ENCODE peak calls at places on chromosomes 13 and 19, in five cellular contexts. One of them, this sample, is unnamed.

GRCh38 chr13:99617474-99618255 is 116.4 kb downstream of the TM9SF2 start:
- DNase-seq in naive B cell: no peak
- DNase-seq in A172: peak
- DNase-seq in hepatic stellate cell: peak
- DNase-seq in T-helper 9 cell: no peak
- DNase-seq in this sample: no peak

GRCh38 chr13:101416181-101417042 is at the start of gene NALCN:
- DNase-seq in naive B cell: no peak
- DNase-seq in A172: peak
- DNase-seq in hepatic stellate cell: peak
- DNase-seq in T-helper 9 cell: no peak
- DNase-seq in this sample: no peak

GRCh38 chr13:26897706-26898550 is 137.3 kb upstream of the GPR12 start:
- DNase-seq in naive B cell: no peak
- DNase-seq in A172: no peak
- DNase-seq in hepatic stellate cell: no peak
- DNase-seq in T-helper 9 cell: no peak
- DNase-seq in this sample: no peak

GRCh38 chr13:67228031-67228430 is 2.1 kb downstream of the PCDH9 start:
- DNase-seq in naive B cell: no peak
- DNase-seq in A172: no peak
- DNase-seq in hepatic stellate cell: no peak
- DNase-seq in T-helper 9 cell: no peak
- DNase-seq in this sample: no peak

GRCh38 chr19:17159466-17160393 is 55.4 kb upstream of the USE1 start:
- DNase-seq in naive B cell: no peak
- DNase-seq in A172: no peak
- DNase-seq in hepatic stellate cell: no peak
- DNase-seq in T-helper 9 cell: no peak
- DNase-seq in this sample: no peak

GRCh38 chr13:27960362-27961226 is 8.5 kb downstream of the CDX2 start:
- DNase-seq in naive B cell: no peak
- DNase-seq in A172: peak
- DNase-seq in hepatic stellate cell: peak
- DNase-seq in T-helper 9 cell: no peak
- DNase-seq in this sample: no peak

GRCh38 chr19:18418725-18419194 is 438 bp upstream of the SSBP4 start:
- DNase-seq in naive B cell: no peak
- DNase-seq in A172: no peak
- DNase-seq in hepatic stellate cell: no peak
- DNase-seq in T-helper 9 cell: no peak
- DNase-seq in this sample: no peak

GRCh38 chr19:46076951-46077814 is 36.4 kb upstream of the IGFL4 start:
- DNase-seq in naive B cell: no peak
- DNase-seq in A172: peak
- DNase-seq in hepatic stellate cell: peak
- DNase-seq in T-helper 9 cell: no peak
- DNase-seq in this sample: no peak

GRCh38 chr13:113646376-113646775 is 11.6 kb downstream of the ATP4B start:
- DNase-seq in naive B cell: no peak
- DNase-seq in A172: no peak
- DNase-seq in hepatic stellate cell: no peak
- DNase-seq in T-helper 9 cell: no peak
- DNase-seq in this sample: no peak

GRCh38 chr13:101757446-101758039 is 305.1 kb downstream of the ITGBL1 start:
- DNase-seq in naive B cell: peak
- DNase-seq in A172: peak
- DNase-seq in hepatic stellate cell: peak
- DNase-seq in T-helper 9 cell: no peak
- DNase-seq in this sample: no peak

GRCh38 chr19:50921391-50922315 is 10.5 kb upstream of the KLK4 start:
- DNase-seq in naive B cell: no peak
- DNase-seq in A172: peak
- DNase-seq in hepatic stellate cell: no peak
- DNase-seq in T-helper 9 cell: no peak
- DNase-seq in this sample: no peak

GRCh38 chr13:91592050-91593014 is 193.9 kb downstream of the GPC5 start:
- DNase-seq in naive B cell: no peak
- DNase-seq in A172: no peak
- DNase-seq in hepatic stellate cell: no peak
- DNase-seq in T-helper 9 cell: no peak
- DNase-seq in this sample: no peak

GRCh38 chr19:33798701-33799111 is 2.0 kb downstream of the KCTD15 start:
- DNase-seq in naive B cell: no peak
- DNase-seq in A172: no peak
- DNase-seq in hepatic stellate cell: peak
- DNase-seq in T-helper 9 cell: no peak
- DNase-seq in this sample: no peak

GRCh38 chr19:38247734-38248268 is 8.4 kb downstream of the PPP1R14A start:
- DNase-seq in naive B cell: no peak
- DNase-seq in A172: peak
- DNase-seq in hepatic stellate cell: no peak
- DNase-seq in T-helper 9 cell: no peak
- DNase-seq in this sample: no peak

GRCh38 chr13:105441406-105441805 is 1094.1 kb downstream of the EFNB2 start:
- DNase-seq in naive B cell: no peak
- DNase-seq in A172: no peak
- DNase-seq in hepatic stellate cell: no peak
- DNase-seq in T-helper 9 cell: no peak
- DNase-seq in this sample: no peak

GRCh38 chr13:99724633-99725517 is 223.6 kb downstream of the TM9SF2 start:
- DNase-seq in naive B cell: no peak
- DNase-seq in A172: no peak
- DNase-seq in hepatic stellate cell: no peak
- DNase-seq in T-helper 9 cell: no peak
- DNase-seq in this sample: no peak

GRCh38 chr19:3857449-3858003 is 11.3 kb downstream of the ZFR2 start:
- DNase-seq in naive B cell: peak
- DNase-seq in A172: no peak
- DNase-seq in hepatic stellate cell: no peak
- DNase-seq in T-helper 9 cell: no peak
- DNase-seq in this sample: no peak

GRCh38 chr13:46121033-46121432 is 16.2 kb upstream of the CPB2 start:
- DNase-seq in naive B cell: no peak
- DNase-seq in A172: no peak
- DNase-seq in hepatic stellate cell: no peak
- DNase-seq in T-helper 9 cell: no peak
- DNase-seq in this sample: no peak

GRCh38 chr13:99151516-99151915 is 49.1 kb upstream of the UBAC2 start:
- DNase-seq in naive B cell: no peak
- DNase-seq in A172: peak
- DNase-seq in hepatic stellate cell: peak
- DNase-seq in T-helper 9 cell: no peak
- DNase-seq in this sample: no peak

GRCh38 chr13:43877788-43878187 is 1.8 kb downstream of the CCDC122 start:
- DNase-seq in naive B cell: no peak
- DNase-seq in A172: no peak
- DNase-seq in hepatic stellate cell: no peak
- DNase-seq in T-helper 9 cell: no peak
- DNase-seq in this sample: no peak

GRCh38 chr19:16895467-16896097 is 6.8 kb downstream of the F2RL3 start:
- DNase-seq in naive B cell: no peak
- DNase-seq in A172: no peak
- DNase-seq in hepatic stellate cell: no peak
- DNase-seq in T-helper 9 cell: no peak
- DNase-seq in this sample: no peak

GRCh38 chr19:42552086-42553065 is 24.1 kb upstream of the CEACAM1 start:
- DNase-seq in naive B cell: no peak
- DNase-seq in A172: no peak
- DNase-seq in hepatic stellate cell: no peak
- DNase-seq in T-helper 9 cell: no peak
- DNase-seq in this sample: no peak

GRCh38 chr19:3386447-3387234 is 20.3 kb downstream of the NFIC start:
- DNase-seq in naive B cell: no peak
- DNase-seq in A172: no peak
- DNase-seq in hepatic stellate cell: no peak
- DNase-seq in T-helper 9 cell: no peak
- DNase-seq in this sample: no peak

GRCh38 chr19:36719687-36720556 is 32.5 kb downstream of the ZNF567 start:
- DNase-seq in naive B cell: no peak
- DNase-seq in A172: peak
- DNase-seq in hepatic stellate cell: no peak
- DNase-seq in T-helper 9 cell: no peak
- DNase-seq in this sample: no peak

GRCh38 chr19:47280183-47280797 is 5.6 kb downstream of the INAFM1 start:
- DNase-seq in naive B cell: peak
- DNase-seq in A172: no peak
- DNase-seq in hepatic stellate cell: no peak
- DNase-seq in T-helper 9 cell: peak
- DNase-seq in this sample: no peak

GRCh38 chr13:110690516-110690915 is 15.4 kb downstream of the CARS2 start:
- DNase-seq in naive B cell: no peak
- DNase-seq in A172: no peak
- DNase-seq in hepatic stellate cell: no peak
- DNase-seq in T-helper 9 cell: no peak
- DNase-seq in this sample: peak